ENCODE peak calls at places on chromosomes 5 and 9, in seven cellular contexts. Q, H, L, Y, K, D and N are unnamed samples.
A peak's percentile ranks its signal among the peaks of the same experiment; 100 is the strongest.

GRCh38 chr5:109191153-109191558 is 218.6 kb downstream of the PJA2 start:
- DNase-seq in Q (no peak), H (peak; percentile 64), L (no peak), Y (no peak), K (no peak), D (no peak), N (no peak)

GRCh38 chr9:77764894-77765780 is 117.0 kb upstream of the GNA14 start:
- DNase-seq in Q (no peak), H (peak; percentile 32), L (no peak), Y (no peak), K (no peak), D (no peak), N (no peak)

GRCh38 chr9:12785251-12785880 is 10.5 kb downstream of the LURAP1L start:
- DNase-seq in Q (peak; percentile 31), H (peak; percentile 60), L (peak; percentile 66), Y (no peak), K (peak; percentile 78), D (peak; percentile 73), N (no peak)

GRCh38 chr9:116475201-116475600 is 211.9 kb upstream of the TRIM32 start:
- DNase-seq in Q (no peak), H (no peak), L (no peak), Y (no peak), K (no peak), D (no peak), N (no peak)

GRCh38 chr5:1005904-1006655 is 2.5 kb upstream of the NKD2 start:
- DNase-seq in Q (no peak), H (no peak), L (no peak), Y (no peak), K (peak; percentile 72), D (peak; percentile 13), N (peak; percentile 69)

GRCh38 chr5:126801992-126802294 is 25.0 kb downstream of the LMNB1 start:
- DNase-seq in Q (no peak), H (no peak), L (no peak), Y (no peak), K (no peak), D (no peak), N (no peak)

GRCh38 chr5:170336065-170336464 is 38.5 kb upstream of the LCP2 start:
- DNase-seq in Q (no peak), H (no peak), L (no peak), Y (no peak), K (no peak), D (no peak), N (no peak)

GRCh38 chr5:119031047-119031886 is 39.6 kb upstream of the DMXL1 start:
- DNase-seq in Q (no peak), H (no peak), L (no peak), Y (no peak), K (no peak), D (no peak), N (no peak)

GRCh38 chr5:155480731-155481131 is 467.2 kb downstream of the KIF4B start:
- DNase-seq in Q (no peak), H (no peak), L (no peak), Y (no peak), K (no peak), D (no peak), N (no peak)

GRCh38 chr5:177356756-177357458 is 817 bp upstream of the RGS14 start:
- DNase-seq in Q (no peak), H (no peak), L (no peak), Y (no peak), K (no peak), D (no peak), N (no peak)

GRCh38 chr5:43042626-43043399 is 2.7 kb upstream of the ANXA2R start:
- DNase-seq in Q (peak; percentile 77), H (peak; percentile 62), L (peak; percentile 59), Y (peak; percentile 90), K (peak; percentile 86), D (no peak), N (peak; percentile 93)

GRCh38 chr5:151810449-151810848 is 38.7 kb downstream of the G3BP1 start:
- DNase-seq in Q (no peak), H (no peak), L (no peak), Y (no peak), K (no peak), D (no peak), N (no peak)

GRCh38 chr5:13408616-13409015 is 535.9 kb downstream of the DNAH5 start:
- DNase-seq in Q (no peak), H (no peak), L (no peak), Y (no peak), K (no peak), D (no peak), N (no peak)

GRCh38 chr5:40755093-40755406 is 711 bp downstream of the TTC33 start:
- DNase-seq in Q (peak; percentile 80), H (peak; percentile 59), L (peak; percentile 75), Y (no peak), K (no peak), D (peak; percentile 66), N (peak; percentile 86)
- TF ChIP-seq POLR2AphosphoS5 in Q (no peak), H (peak; percentile 36), L (peak; percentile 58), Y (peak; percentile 4), K (peak; percentile 6), D (no peak), N (peak; percentile 82)

DNA sequence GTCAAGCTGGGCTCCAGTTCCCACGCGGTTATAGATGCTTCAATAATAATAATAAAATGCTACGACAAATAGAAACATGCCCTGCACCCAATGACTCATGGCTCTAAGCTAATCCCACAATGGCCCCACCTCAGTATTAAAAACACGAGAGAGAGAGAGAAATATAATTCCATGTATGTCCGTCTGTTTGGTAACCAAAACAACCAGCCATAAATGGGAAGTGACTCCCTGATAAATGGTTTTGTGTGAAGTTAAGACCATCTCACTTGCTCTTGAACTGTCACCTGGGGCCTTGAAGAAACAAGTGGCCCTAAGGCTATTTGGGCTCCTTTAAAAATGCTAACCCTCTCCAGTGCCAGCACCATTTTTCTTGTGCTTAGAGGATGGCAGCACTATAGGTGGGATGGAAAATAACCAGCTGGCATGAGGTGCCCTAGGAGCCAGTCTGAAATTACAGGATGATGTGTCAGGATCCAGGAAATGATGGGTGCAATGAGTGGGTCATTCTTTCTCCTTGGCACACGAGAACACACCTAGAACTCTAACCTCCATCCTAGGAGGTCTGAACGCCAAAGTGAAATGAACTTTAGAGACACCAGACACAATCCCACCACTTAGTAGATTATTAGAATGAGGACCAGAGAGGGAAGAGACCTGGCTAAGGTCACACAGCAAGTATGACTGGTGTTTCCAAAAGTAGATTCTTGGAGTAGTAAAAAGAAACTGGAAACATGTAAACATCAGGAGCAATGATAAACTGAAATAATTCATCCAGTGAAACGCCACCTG is 35.7 kb upstream of the ADRB2 start:
- DNase-seq in Q (no peak), H (no peak), L (no peak), Y (no peak), K (no peak), D (no peak), N (no peak)
- H3K4me1 ChIP-seq in Q (no peaks in the 10 kb centered on the region), H (no peaks in the 10 kb centered on the region), L (no peaks in the 10 kb centered on the region), Y (no peaks in the 10 kb centered on the region), K (peaks cover 8% of the 10 kb centered on the region), D (no peaks in the 10 kb centered on the region), N (peaks cover 7% of the 10 kb centered on the region)

DNA sequence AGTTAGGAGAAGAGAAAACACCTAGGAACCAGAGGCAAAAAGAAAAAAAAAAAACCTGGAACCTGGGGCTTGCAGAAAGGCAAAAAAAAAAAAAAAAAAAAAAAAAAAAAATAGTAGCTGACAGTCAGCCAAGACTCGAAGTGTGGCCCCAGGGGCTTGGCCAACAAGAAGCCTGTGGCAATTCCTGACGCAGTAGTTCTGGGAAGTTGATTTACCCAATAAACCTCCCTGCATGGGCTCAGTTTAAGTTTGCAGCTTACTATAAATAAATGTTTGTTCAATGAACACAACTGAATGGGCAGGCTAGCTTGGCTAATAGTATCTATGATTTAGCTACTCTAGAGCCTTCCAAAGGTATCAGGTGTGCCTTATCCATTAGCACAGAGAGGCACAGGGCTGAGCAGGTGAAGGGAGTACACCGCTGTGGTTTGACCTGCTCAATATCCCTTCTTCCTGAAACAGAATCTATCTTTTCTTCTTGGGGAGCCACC is 21.3 kb upstream of the GLRX start:
- DNase-seq in Q (peak; percentile 75), H (no peak), L (peak; percentile 55), Y (no peak), K (no peak), D (no peak), N (no peak)
- TF ChIP-seq POLR2A in Q (no peak), H (no peak), L (no peak), Y (no peak), K (no peak), D (no peak), N (no peak)

GRCh38 chr9:98009926-98010325 is 26.8 kb downstream of the ANP32B start:
- DNase-seq in Q (no peak), H (no peak), L (no peak), Y (no peak), K (no peak), D (peak; percentile 60), N (no peak)
- TF ChIP-seq POLR2AphosphoS5 in Q (peak; percentile 71), H (no peak), L (no peak), Y (peak; percentile 70), K (no peak), D (no peak), N (no peak)

GRCh38 chr9:37255944-37256862 is 135.8 kb downstream of the ZCCHC7 start:
- DNase-seq in Q (no peak), H (no peak), L (no peak), Y (no peak), K (no peak), D (no peak), N (no peak)
- H3K4me1 ChIP-seq in Q (no peaks in the 10 kb centered on the region), H (no peaks in the 10 kb centered on the region), L (no peaks in the 10 kb centered on the region), Y (no peaks in the 10 kb centered on the region), K (no peaks in the 10 kb centered on the region), D (no peaks in the 10 kb centered on the region), N (no peaks in the 10 kb centered on the region)

GRCh38 chr5:143433680-143434079 is 30.2 kb upstream of the NR3C1 start:
- DNase-seq in Q (no peak), H (no peak), L (no peak), Y (no peak), K (no peak), D (no peak), N (no peak)
- TF ChIP-seq POLR2A in Q (no peak), H (no peak), L (no peak), Y (no peak), K (no peak), D (no peak), N (no peak)

DNA sequence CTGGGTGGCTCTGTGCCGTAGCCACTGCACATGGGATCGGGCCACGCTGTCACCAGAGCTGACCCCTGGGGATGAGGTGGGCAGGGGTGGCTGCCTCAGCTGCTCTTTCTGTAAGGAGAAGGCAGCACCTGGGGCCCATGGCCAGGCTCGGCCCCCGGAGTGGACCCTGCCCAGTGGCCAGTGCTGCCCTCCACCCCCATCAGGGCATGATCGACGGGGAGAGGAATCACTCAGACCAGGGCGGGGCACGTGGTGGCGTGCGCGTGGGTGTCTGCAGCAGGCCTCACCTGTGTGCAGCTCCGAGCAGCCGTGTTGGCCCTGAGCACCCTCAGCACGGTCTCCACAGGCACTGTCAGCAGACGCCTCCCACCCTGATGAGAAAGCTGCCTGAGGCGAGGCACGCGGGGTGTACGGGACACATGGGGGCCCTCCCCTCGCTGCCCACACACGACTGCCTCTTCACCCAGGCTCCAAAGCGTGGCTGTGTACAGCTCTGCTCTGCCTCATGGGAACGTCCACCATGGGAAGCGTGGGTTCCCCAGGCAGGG is 8.6 kb upstream of the CARD9 start:
- DNase-seq in Q (no peak), H (no peak), L (no peak), Y (peak; percentile 77), K (no peak), D (no peak), N (no peak)
- TF ChIP-seq POLR2AphosphoS5 in Q (no peak), H (no peak), L (no peak), Y (no peak), K (no peak), D (no peak), N (no peak)